ENCODE peak calls at places on chromosomes 16 and 17, in nine cellular contexts. O is Peyer's patch, Y is heart left ventricle, G is ovary, U is esophagus squamous epithelium, B is breast epithelium, K is uterus, E is stomach, W is body of pancreas. S is an unnamed sample.

GRCh38 chr16:88383401-88384221 is 852 bp downstream of the ZNF469 start:
- DNase-seq in B (no peak), U (no peak), E (peak; percentile 43), O (no peak), Y (peak; percentile 59), G (peak; percentile 72), K (peak; percentile 51), W (peak; percentile 38), S (no peak)

GRCh38 chr16:83615553-83615952 is 192.2 kb upstream of the HSBP1 start:
- DNase-seq in E (no peak), G (no peak), K (no peak), B (no peak), W (no peak), U (no peak), Y (no peak), O (no peak), S (no peak)

GRCh38 chr16:47990676-47991075 is 165.1 kb downstream of the ABCC12 start:
- DNase-seq in E (no peak), W (no peak), K (no peak), Y (no peak), B (no peak), G (no peak), U (no peak), O (no peak), S (no peak)

GRCh38 chr16:64534180-64534780 is 587.6 kb downstream of the CDH11 start:
- DNase-seq in Y (no peak), U (no peak), E (no peak), W (no peak), G (no peak), K (no peak), B (no peak), O (no peak), S (no peak)

GRCh38 chr17:58630883-58631522 is 60.8 kb downstream of the TEX14 start:
- DNase-seq in K (peak; percentile 53), Y (no peak), U (no peak), E (peak; percentile 49), G (peak; percentile 39), W (peak; percentile 53), O (peak; percentile 56), B (no peak), S (no peak)

GRCh38 chr16:56910654-56911539 is 21.0 kb upstream of the HERPUD1 start:
- DNase-seq in U (no peak), W (no peak), E (no peak), G (no peak), K (no peak), Y (no peak), O (peak; percentile 69), B (no peak), S (no peak)

GRCh38 chr16:50680907-50681885 is at the start of gene SNX20:
- DNase-seq in Y (peak; percentile 68), O (peak; percentile 83), G (no peak), K (no peak), W (no peak), E (peak; percentile 43), U (no peak), B (no peak), S (no peak)

GRCh38 chr17:57478433-57478832 is 222.1 kb downstream of the MSI2 start:
- DNase-seq in G (peak; percentile 72), O (no peak), U (no peak), K (no peak), Y (no peak), B (no peak), E (no peak), W (no peak), S (no peak)

GRCh38 chr16:15502041-15502725 is 67.8 kb downstream of the BMERB1 start:
- DNase-seq in O (no peak), U (no peak), W (no peak), B (no peak), Y (no peak), G (no peak), E (no peak), K (no peak), S (peak; percentile 81)

GRCh38 chr17:68378202-68379149 is 78.8 kb downstream of the WIPI1 start:
- DNase-seq in O (peak; percentile 88), B (peak; percentile 92), G (peak; percentile 96), E (peak; percentile 71), K (peak; percentile 98), Y (peak; percentile 96), U (peak; percentile 35), W (peak; percentile 85), S (peak; percentile 61)

GRCh38 chr17:27832851-27833250 is 32.5 kb upstream of the NOS2 start:
- DNase-seq in B (no peak), K (no peak), E (no peak), G (no peak), U (no peak), O (no peak), W (no peak), Y (no peak), S (no peak)

GRCh38 chr17:39632153-39632941 is 4.6 kb upstream of the STARD3 start:
- DNase-seq in G (no peak), W (peak; percentile 73), U (no peak), Y (no peak), E (peak; percentile 60), B (no peak), K (no peak), O (peak; percentile 92), S (no peak)

DNA sequence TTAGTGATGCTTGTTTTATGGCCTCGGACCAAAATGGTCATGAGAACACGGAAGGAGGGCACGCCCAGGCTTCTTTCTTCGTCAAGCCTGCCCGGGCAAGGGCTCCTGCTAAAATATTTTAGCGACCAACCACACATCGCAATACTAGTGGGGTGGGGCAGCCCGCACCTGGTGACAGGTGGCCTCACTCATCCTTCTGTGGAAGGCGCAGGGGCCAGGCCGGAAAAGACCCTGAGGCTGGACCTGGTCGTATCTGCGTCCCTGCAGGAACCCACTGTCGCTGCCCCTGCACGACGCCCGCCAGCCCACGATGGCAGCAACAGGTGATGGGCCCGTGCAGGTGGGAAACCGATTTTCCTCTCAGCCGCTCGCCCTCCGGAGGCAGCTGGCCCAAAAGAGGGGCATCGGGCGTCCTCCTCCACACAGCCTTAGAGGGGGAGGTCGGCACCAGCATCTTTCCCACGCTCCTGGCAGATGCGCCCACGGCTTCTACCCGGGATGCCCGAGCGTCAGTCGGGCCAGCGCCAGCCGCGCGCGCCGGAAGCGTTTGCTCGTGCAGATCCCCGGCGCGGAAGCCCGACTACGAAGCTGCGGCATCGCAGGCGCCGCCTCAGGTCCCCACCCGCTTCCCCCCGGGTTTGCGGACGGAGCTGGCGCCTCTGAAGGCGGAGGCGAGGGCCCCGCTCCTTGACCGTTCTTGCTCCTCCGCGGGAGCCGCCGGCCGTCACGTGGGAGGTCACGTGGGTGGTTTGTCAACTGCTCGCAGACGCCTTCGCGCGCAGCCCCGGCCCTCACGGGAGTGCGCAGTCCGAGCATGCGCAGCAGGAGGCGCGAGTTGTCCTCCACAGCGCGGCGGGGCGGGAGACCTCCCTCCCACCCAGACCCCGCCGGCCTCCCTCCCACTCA is 22.8 kb upstream of the FOXK2 start:
- DNase-seq in Y (peak; percentile 98), O (peak; percentile 98), K (peak; percentile 96), B (peak; percentile 95), W (peak; percentile 97), G (peak; percentile 98), U (peak; percentile 76), E (peak; percentile 97), S (peak; percentile 75)
- TF ChIP-seq POLR2A in Y (peak; percentile 87), O (peak; percentile 60), K (peak; percentile 89), B (peak; percentile 79), W (peak; percentile 47), G (peak; percentile 70), U (no peak), E (no peak), S (peak; percentile 68)

DNA sequence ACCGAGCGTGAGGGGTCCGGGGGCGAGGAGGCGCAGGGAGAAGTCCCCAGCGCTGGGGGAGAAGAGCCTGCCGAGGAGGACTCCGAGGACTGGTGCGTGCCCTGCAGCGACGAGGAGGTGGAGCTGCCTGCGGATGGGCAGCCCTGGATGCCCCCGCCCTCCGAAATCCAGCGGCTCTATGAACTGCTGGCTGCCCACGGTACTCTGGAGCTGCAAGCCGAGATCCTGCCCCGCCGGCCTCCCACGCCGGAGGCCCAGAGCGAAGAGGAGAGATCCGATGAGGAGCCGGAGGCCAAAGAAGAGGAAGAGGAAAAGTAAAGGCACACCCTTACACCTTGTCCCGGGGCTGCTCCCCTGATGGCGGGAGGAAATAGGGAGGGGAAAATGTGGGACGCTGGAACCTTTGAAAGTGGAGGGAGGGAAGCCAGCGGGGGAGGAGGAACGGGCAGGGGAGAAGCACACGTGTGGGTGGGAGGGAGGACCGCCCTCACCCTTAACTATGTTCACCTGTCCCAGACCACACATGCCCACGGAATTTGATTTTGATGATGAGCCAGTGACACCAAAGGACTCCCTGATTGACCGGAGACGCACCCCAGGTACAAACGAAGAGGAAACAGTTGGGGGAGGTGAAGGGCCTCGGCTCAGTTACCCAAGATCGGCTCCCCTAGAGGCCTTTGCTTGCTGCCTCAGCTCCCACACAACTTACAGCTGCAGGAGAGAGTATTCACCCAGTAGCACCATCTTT is 916 bp downstream of the PAGR1 start:
- DNase-seq in W (peak; percentile 74), B (no peak), U (no peak), O (peak; percentile 76), G (peak; percentile 77), K (peak; percentile 63), Y (peak; percentile 81), E (peak; percentile 65), S (no peak)
- TF ChIP-seq POLR2A in W (no peak), B (no peak), U (no peak), O (peak; percentile 11), G (no peak), K (no peak), Y (no peak), E (no peak), S (peak; percentile 52)

GRCh38 chr17:64599187-64599676 is 62.9 kb downstream of the SMURF2 start:
- DNase-seq in G (no peak), O (peak; percentile 76), K (no peak), E (peak; percentile 32), W (no peak), Y (no peak), B (no peak), U (no peak), S (no peak)
- TF ChIP-seq POLR2A in G (no peak), O (no peak), K (no peak), E (no peak), W (no peak), Y (no peak), B (no peak), U (no peak), S (no peak)

DNA sequence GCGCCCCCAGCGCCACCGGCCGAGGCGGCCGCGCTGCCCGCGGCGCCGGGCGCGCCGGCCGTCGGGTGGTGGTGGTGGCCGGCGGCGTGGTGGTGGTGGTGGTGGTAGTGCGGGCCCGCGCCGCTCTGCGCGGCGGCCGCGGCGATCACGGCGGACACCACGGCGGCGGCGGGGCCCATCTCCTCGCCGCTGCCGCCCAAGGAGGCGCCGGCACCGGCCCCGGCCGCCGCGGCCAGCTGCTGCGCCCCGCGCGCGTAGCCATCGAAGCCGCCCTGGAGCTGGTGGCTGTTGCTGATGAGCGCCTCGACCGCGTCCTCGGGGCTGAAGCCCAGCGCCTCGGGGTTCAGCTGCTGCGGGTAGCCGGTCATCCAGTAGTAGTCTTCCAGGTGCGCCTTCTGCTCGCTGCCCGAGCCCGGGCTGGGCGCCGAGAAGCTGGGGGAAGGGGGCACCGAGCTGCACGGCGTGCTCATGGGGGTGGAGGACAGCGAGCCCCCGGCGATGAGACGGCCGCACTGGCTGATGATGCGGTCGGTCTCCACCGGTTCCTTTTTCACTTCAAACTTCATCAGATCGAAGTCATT is 1.2 kb downstream of the MAF start:
- DNase-seq in W (peak; percentile 20), E (no peak), U (no peak), K (no peak), G (peak; percentile 68), B (no peak), Y (peak; percentile 53), O (peak; percentile 54), S (no peak)
- TF ChIP-seq POLR2A in W (no peak), E (no peak), U (no peak), K (no peak), G (no peak), B (no peak), Y (no peak), O (no peak), S (no peak)

S was measured in H54.